ENCODE peak calls at places on chromosomes 12 and 14, in seven cellular contexts. T is foreskin keratinocyte, H is Calu3, B is NCI-H2081, G is HTR-8/SVneo, Z is fibroblast of the aortic adventitia, D is foreskin fibroblast. P is an unnamed sample.

GRCh38 chr14:76922599-76922998 is 96.4 kb downstream of the LRRC74A start:
- DNase-seq in T (no peak), H (no peak), B (no peak), G (no peak), Z (no peak), D (no peak), P (no peak)

GRCh38 chr12:71804505-71804904 is 35.1 kb upstream of the TBC1D15 start:
- DNase-seq in T (no peak), H (no peak), B (no peak), G (no peak), Z (no peak), D (no peak), P (no peak)

GRCh38 chr12:105278043-105278697 is 42.2 kb upstream of the APPL2 start:
- DNase-seq in T (no peak), H (peak; percentile 12), B (no peak), G (no peak), Z (peak; percentile 49), D (peak; percentile 44), P (no peak)

GRCh38 chr12:124368421-124369032 is 73.6 kb downstream of the RFLNA start:
- DNase-seq in T (no peak), H (no peak), B (no peak), G (no peak), Z (no peak), D (no peak), P (no peak)

GRCh38 chr14:88838015-88838414 is 13.6 kb downstream of the TTC8 start:
- DNase-seq in T (no peak), H (no peak), B (peak; percentile 30), G (no peak), Z (no peak), D (no peak), P (no peak)

GRCh38 chr14:61111145-61112130 is 130.4 kb downstream of the SLC38A6 start:
- DNase-seq in T (no peak), H (no peak), B (no peak), G (no peak), Z (no peak), D (no peak), P (no peak)

GRCh38 chr12:57090924-57091632 is 2.2 kb downstream of the NAB2 start:
- DNase-seq in T (no peak), H (no peak), B (no peak), G (no peak), Z (no peak), D (no peak), P (no peak)

GRCh38 chr12:53935562-53936341 is 2.9 kb upstream of the HOXC13 start:
- DNase-seq in T (no peak), H (no peak), B (no peak), G (no peak), Z (no peak), D (no peak), P (no peak)

GRCh38 chr12:113224955-113225354 is 3.7 kb downstream of the TPCN1 start:
- DNase-seq in T (no peak), H (no peak), B (no peak), G (no peak), Z (no peak), D (no peak), P (no peak)

GRCh38 chr12:15714256-15714655 is 74.9 kb downstream of the EPS8 start:
- DNase-seq in T (no peak), H (no peak), B (no peak), G (no peak), Z (no peak), D (no peak), P (no peak)

GRCh38 chr14:104851896-104852663 is 13.0 kb upstream of the CEP170B start:
- DNase-seq in T (no peak), H (no peak), B (no peak), G (no peak), Z (no peak), D (no peak), P (no peak)

GRCh38 chr12:45789025-45789424 is 59.5 kb downstream of the ARID2 start:
- DNase-seq in T (no peak), H (no peak), B (no peak), G (no peak), Z (peak; percentile 92), D (peak; percentile 45), P (no peak)

GRCh38 chr12:132505852-132506219 is 15.9 kb downstream of the FBRSL1 start:
- DNase-seq in T (no peak), H (no peak), B (no peak), G (no peak), Z (no peak), D (no peak), P (no peak)

GRCh38 chr14:98798099-98798498 is 473.9 kb downstream of the BCL11B start:
- DNase-seq in T (no peak), H (no peak), B (no peak), G (no peak), Z (no peak), D (no peak), P (peak; percentile 52)

GRCh38 chr14:73166399-73166798 is 30.1 kb downstream of the PSEN1 start:
- DNase-seq in T (peak; percentile 39), H (no peak), B (no peak), G (no peak), Z (no peak), D (no peak), P (no peak)

P was measured in NCI-H774.